ENCODE peak calls at places on chromosomes 7 and 10, in seven cellular contexts. Y is astrocyte, E is cardiac muscle cell, R is HCT116, P is neural progenitor cell, A is gastrocnemius medialis, V is aorta. N is an unnamed sample. For H3K4me1, the result is how much of the 10 kb centered on the place peaks cover.

GRCh38 chr10:2083591-2083990 is 346.3 kb upstream of the ADARB2 start:
- DNase-seq in Y (no peak), E (no peak), R (no peak), P (no peak), A (no peak), V (no peak), N (no peak)

GRCh38 chr7:91836065-91836368 is 44.5 kb downstream of the MTERF1 start:
- DNase-seq in Y (peak), E (peak), R (no peak), P (no peak), A (no peak), V (no peak), N (no peak)

GRCh38 chr10:120841522-120842189 is 9.5 kb upstream of the WDR11 start:
- DNase-seq in Y (peak), E (peak), R (no peak), P (no peak), A (no peak), V (no peak), N (no peak)

GRCh38 chr10:22697799-22698198 is 16.6 kb downstream of the PIP4K2A start:
- DNase-seq in Y (no peak), E (no peak), R (no peak), P (no peak), A (no peak), V (no peak), N (no peak)

GRCh38 chr7:24580283-24580946 is 7.2 kb downstream of the PALS2 start:
- DNase-seq in Y (peak), E (no peak), R (no peak), P (no peak), A (no peak), V (no peak), N (no peak)

GRCh38 chr7:110894111-110894510 is 196.8 kb upstream of the LRRN3 start:
- DNase-seq in Y (no peak), E (no peak), R (no peak), P (no peak), A (no peak), V (no peak), N (no peak)

GRCh38 chr7:151366141-151366871 is 24.7 kb downstream of the NUB1 start:
- DNase-seq in Y (no peak), E (peak), R (no peak), P (no peak), A (no peak), V (no peak), N (no peak)

GRCh38 chr10:123997013-123997412 is 96.4 kb downstream of the CHST15 start:
- DNase-seq in Y (no peak), E (no peak), R (no peak), P (no peak), A (no peak), V (no peak), N (no peak)

GRCh38 chr10:130542761-130543160 is 406.6 kb downstream of the GLRX3 start:
- DNase-seq in Y (no peak), E (no peak), R (no peak), P (no peak), A (no peak), V (no peak), N (no peak)

GRCh38 chr7:132461043-132461592 is 115.2 kb downstream of the PLXNA4 start:
- DNase-seq in Y (no peak), E (no peak), R (no peak), P (no peak), A (no peak), V (no peak), N (no peak)

GRCh38 chr10:119466655-119467054 is 75.9 kb downstream of the RGS10 start:
- DNase-seq in Y (no peak), E (no peak), R (no peak), P (no peak), A (no peak), V (no peak), N (peak)

GRCh38 chr7:82805527-82805960 is 357.1 kb downstream of the PCLO start:
- DNase-seq in Y (peak), E (peak), R (peak), P (peak), A (no peak), V (no peak), N (no peak)

GRCh38 chr10:69807122-69807521 is 5.4 kb downstream of the COL13A1 start:
- DNase-seq in Y (peak), E (peak), R (peak), P (no peak), A (no peak), V (no peak), N (no peak)

GRCh38 chr10:47409171-47409865 is 25.2 kb upstream of the ZNF488 start:
- DNase-seq in Y (no peak), E (no peak), R (no peak), P (no peak), A (no peak), V (no peak), N (no peak)

GRCh38 chr10:126734015-126734414 is 63.5 kb upstream of the C10orf90 start:
- DNase-seq in Y (peak), E (peak), R (no peak), P (no peak), A (no peak), V (no peak), N (no peak)

GRCh38 chr10:48602401-48603135 is 2.3 kb downstream of the ARHGAP22 start:
- DNase-seq in Y (no peak), E (no peak), R (no peak), P (no peak), A (no peak), V (no peak), N (no peak)

GRCh38 chr7:94792270-94792669 is 115.1 kb upstream of the PPP1R9A start:
- DNase-seq in Y (no peak), E (no peak), R (no peak), P (no peak), A (no peak), V (no peak), N (no peak)

GRCh38 chr7:81680120-81680519 is 89.7 kb downstream of the HGF start:
- DNase-seq in Y (no peak), E (no peak), R (no peak), P (no peak), A (no peak), V (no peak), N (no peak)

GRCh38 chr10:119222966-119223386 is 15.6 kb downstream of the GRK5 start:
- DNase-seq in Y (no peak), E (no peak), R (no peak), P (no peak), A (no peak), V (no peak), N (no peak)

GRCh38 chr7:78993341-78993740 is 460.1 kb downstream of the MAGI2 start:
- DNase-seq in Y (no peak), E (no peak), R (no peak), P (no peak), A (no peak), V (no peak), N (no peak)

GRCh38 chr10:69348824-69349541 is 67.7 kb downstream of the TACR2 start:
- DNase-seq in Y (peak), E (peak), R (no peak), P (no peak), A (peak), V (peak), N (no peak)

GRCh38 chr7:129222064-129222463 is 2.8 kb upstream of the AHCYL2 start:
- DNase-seq in Y (no peak), E (peak), R (no peak), P (no peak), A (no peak), V (no peak), N (no peak)

GRCh38 chr7:34086064-34086463 is 180.7 kb downstream of the BMPER start:
- DNase-seq in Y (no peak), E (no peak), R (no peak), P (no peak), A (no peak), V (no peak), N (no peak)

GRCh38 chr10:22503315-22504090 is 158.2 kb downstream of the SPAG6 start:
- DNase-seq in Y (peak), E (no peak), R (no peak), P (no peak), A (no peak), V (no peak), N (no peak)

GRCh38 chr7:82699773-82700186 is 256.2 kb upstream of the CACNA2D1 start:
- DNase-seq in Y (peak), E (peak), R (peak), P (no peak), A (no peak), V (no peak), N (no peak)

DNA sequence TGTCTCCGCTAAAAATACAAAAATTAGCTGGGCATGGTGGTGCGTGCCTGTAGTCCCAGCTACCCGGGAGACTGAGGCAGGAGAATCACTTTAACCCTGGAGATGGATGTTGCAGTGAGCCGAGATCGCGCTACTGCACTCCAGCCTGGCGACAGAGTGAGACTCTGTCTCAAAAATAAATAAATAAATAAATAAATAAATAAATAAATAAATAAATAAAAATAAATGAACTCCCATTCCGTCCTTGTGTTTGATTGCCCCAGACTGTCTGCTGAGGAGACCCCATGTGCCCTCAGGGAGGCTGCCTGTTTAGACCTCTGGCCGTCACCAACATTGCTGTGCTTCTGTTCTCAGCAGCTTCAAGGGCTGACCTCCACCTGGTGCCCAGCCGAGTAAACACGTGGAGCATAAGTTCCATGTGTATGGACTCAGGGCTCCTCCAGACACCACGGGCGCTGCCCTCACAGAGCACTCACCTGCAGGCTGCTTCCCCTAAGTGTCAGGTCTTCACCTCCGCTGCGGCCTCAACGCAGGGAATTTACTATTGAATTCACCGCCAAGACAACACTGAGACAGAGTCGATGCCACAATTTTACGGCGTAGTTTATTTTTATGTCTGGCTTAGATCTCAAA is 32.0 kb downstream of the VOPP1 start:
- DNase-seq in Y (no peak), E (no peak), R (no peak), P (no peak), A (no peak), V (no peak), N (no peak)
- H3K4me1 ChIP-seq in Y (under half), E (under half), R (under half), P (under half), A (under half), V (under half), N (under half)

DNA sequence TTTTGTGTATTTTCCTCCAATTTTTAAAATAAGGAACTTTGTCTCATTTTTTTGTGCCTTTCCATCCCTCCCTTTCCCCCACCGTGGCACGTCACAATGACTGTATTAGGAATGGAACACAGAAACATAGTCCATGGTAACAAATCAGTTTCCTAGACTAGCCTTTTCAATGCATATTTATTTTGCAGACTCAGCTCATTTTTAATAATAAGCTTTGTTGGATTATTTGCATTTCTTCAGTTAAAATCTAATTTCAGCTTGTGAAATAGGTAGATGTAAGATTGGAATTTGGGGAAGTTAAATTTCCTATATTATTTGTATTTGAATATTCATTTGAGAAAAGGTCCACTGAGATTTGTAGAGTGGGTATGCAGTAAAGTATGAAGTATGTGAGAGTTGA is 81.0 kb downstream of the ADD3 start:
- DNase-seq in Y (no peak), E (no peak), R (no peak), P (no peak), A (no peak), V (no peak), N (no peak)
- H3K27ac ChIP-seq in Y (no peak), E (no peak), R (no peak), P (no peak), A (no peak), V (no peak), N (no peak)

GRCh38 chr7:44750921-44751571 is 2.4 kb downstream of the ZMIZ2 start:
- DNase-seq in Y (no peak), E (no peak), R (no peak), P (no peak), A (no peak), V (no peak), N (peak)

GRCh38 chr7:44748948-44749731 is 493 bp downstream of the ZMIZ2 start:
- DNase-seq in Y (no peak), E (no peak), R (no peak), P (peak), A (no peak), V (no peak), N (no peak)

GRCh38 chr7:44750424-44750823 is 1.8 kb downstream of the ZMIZ2 start:
- DNase-seq in Y (no peak), E (no peak), R (no peak), P (no peak), A (no peak), V (no peak), N (no peak)

GRCh38 chr7:44749992-44750391 is 1.3 kb downstream of the ZMIZ2 start:
- DNase-seq in Y (no peak), E (no peak), R (no peak), P (no peak), A (no peak), V (no peak), N (no peak)

GRCh38 chr7:44748042-44748947 is at the start of gene ZMIZ2:
- DNase-seq in Y (peak), E (peak), R (peak), P (peak), A (peak), V (peak), N (peak)
- H3K4me1 ChIP-seq in Y (under half), E (under half), R (under half), P (under half), A (under half), V (under half), N (under half)

GRCh38 chr7:149839933-149840332 is 1.8 kb downstream of the ZNF862 start:
- DNase-seq in Y (no peak), E (no peak), R (no peak), P (no peak), A (no peak), V (no peak), N (no peak)

GRCh38 chr7:149837620-149838223 is 453 bp upstream of the ZNF862 start:
- DNase-seq in Y (no peak), E (no peak), R (no peak), P (no peak), A (no peak), V (no peak), N (no peak)

GRCh38 chr7:149838224-149838991 is at the start of gene ZNF862:
- DNase-seq in Y (peak), E (peak), R (peak), P (peak), A (peak), V (peak), N (peak)

GRCh38 chr7:149836434-149836833 is 1.7 kb upstream of the ZNF862 start:
- DNase-seq in Y (no peak), E (no peak), R (no peak), P (no peak), A (no peak), V (no peak), N (no peak)

GRCh38 chr7:149838992-149839408 is 825 bp downstream of the ZNF862 start:
- DNase-seq in Y (peak), E (no peak), R (no peak), P (peak), A (no peak), V (no peak), N (no peak)
- H3K27ac ChIP-seq in Y (peak), E (peak), R (peak), P (no peak), A (peak), V (no peak), N (peak)

DNA sequence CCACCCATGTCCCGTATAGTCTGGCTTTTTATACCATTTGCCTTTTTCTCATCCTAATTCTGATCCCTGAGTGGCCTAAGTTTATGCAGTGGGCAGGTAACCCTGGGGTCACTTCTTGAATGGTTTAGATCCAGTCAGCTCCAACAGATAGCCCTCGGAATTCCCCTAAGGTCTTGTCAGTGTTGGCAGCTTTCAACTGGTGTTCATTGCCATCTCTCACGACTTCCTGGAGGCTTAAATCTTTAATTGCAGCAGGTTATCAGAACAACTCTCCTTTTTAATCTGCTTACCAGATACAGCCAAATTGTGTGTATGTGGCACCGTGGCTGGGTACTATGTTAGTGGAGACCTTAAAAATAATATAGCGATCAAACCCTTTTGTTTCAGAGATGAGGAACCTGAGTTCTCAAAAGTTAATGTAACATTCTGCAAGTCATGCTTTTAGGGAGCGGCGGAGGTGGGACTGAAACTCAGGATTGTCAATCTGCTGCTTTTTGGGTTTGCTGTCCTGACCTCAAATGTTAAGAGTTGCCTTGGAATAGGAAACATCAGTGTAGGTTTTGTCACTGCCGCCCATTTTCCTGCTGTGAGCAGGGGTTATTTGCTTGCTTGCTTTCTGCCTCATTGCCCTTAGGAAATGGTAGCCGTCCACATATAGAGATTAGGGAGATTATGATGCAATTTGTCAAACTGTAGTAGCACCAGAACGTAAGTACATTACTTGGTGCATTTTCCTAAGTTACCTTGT is 810 bp downstream of the DLD start:
- DNase-seq in Y (peak), E (peak), R (no peak), P (no peak), A (no peak), V (no peak), N (peak)
- H3K4me1 ChIP-seq in Y (under half), E (under half), R (under half), P (under half), A (under half), V (under half), N (under half)

N was measured in effector memory CD4-positive, alpha-beta T cell.